ENCODE peak calls at places on chromosomes 4 and X, in eight cellular contexts. One of them, this sample, is unnamed.

GRCh38 chr4:150004481-150004880 is 73.8 kb upstream of the DCLK2 start:
- DNase-seq in tibial artery: no peak
- DNase-seq in WERI-Rb-1: no peak
- DNase-seq in spleen: no peak
- DNase-seq in body of pancreas: no peak
- DNase-seq in fibroblast of lung: peak; percentile 90
- DNase-seq in stomach: no peak
- DNase-seq in suprapubic skin: no peak
- DNase-seq in this sample: no peak

GRCh38 chrX:41014776-41015175 is 70.5 kb upstream of the USP9X start:
- DNase-seq in stomach: no peak
- DNase-seq in fibroblast of lung: peak; percentile 54
- DNase-seq in suprapubic skin: no peak
- DNase-seq in tibial artery: no peak
- DNase-seq in body of pancreas: no peak
- DNase-seq in spleen: no peak
- DNase-seq in WERI-Rb-1: no peak
- DNase-seq in this sample: no peak

GRCh38 chr4:52659016-52659721 is at the start of gene USP46:
- DNase-seq in WERI-Rb-1: peak; percentile 39
- DNase-seq in suprapubic skin: peak; percentile 79
- DNase-seq in body of pancreas: peak; percentile 83
- DNase-seq in stomach: peak; percentile 81
- DNase-seq in spleen: peak; percentile 89
- DNase-seq in fibroblast of lung: peak; percentile 74
- DNase-seq in tibial artery: peak; percentile 69
- DNase-seq in this sample: peak; percentile 88

GRCh38 chr4:168515222-168516011 is 18.6 kb downstream of the PALLD start:
- DNase-seq in stomach: peak; percentile 74
- DNase-seq in body of pancreas: peak; percentile 74
- DNase-seq in WERI-Rb-1: no peak
- DNase-seq in tibial artery: no peak
- DNase-seq in spleen: no peak
- DNase-seq in fibroblast of lung: peak; percentile 17
- DNase-seq in suprapubic skin: no peak
- DNase-seq in this sample: no peak

GRCh38 chr4:94636004-94636403 is 121.8 kb upstream of the BMPR1B start:
- DNase-seq in WERI-Rb-1: no peak
- DNase-seq in stomach: no peak
- DNase-seq in body of pancreas: no peak
- DNase-seq in fibroblast of lung: peak; percentile 72
- DNase-seq in spleen: no peak
- DNase-seq in tibial artery: no peak
- DNase-seq in suprapubic skin: no peak
- DNase-seq in this sample: no peak

GRCh38 chrX:54950730-54951375 is 30.2 kb downstream of the TRO start:
- DNase-seq in body of pancreas: peak; percentile 60
- DNase-seq in spleen: no peak
- DNase-seq in stomach: no peak
- DNase-seq in WERI-Rb-1: no peak
- DNase-seq in tibial artery: no peak
- DNase-seq in suprapubic skin: no peak
- DNase-seq in fibroblast of lung: no peak
- DNase-seq in this sample: no peak

GRCh38 chr4:83010522-83011318 is at the start of gene LIN54:
- DNase-seq in tibial artery: peak; percentile 84
- DNase-seq in suprapubic skin: peak; percentile 92
- DNase-seq in fibroblast of lung: peak; percentile 76
- DNase-seq in spleen: peak; percentile 96
- DNase-seq in stomach: peak; percentile 79
- DNase-seq in WERI-Rb-1: peak; percentile 82
- DNase-seq in body of pancreas: peak; percentile 83
- DNase-seq in this sample: peak; percentile 89

GRCh38 chrX:102517331-102517730 is 792 bp upstream of the TMSB15A start:
- DNase-seq in suprapubic skin: no peak
- DNase-seq in spleen: no peak
- DNase-seq in stomach: no peak
- DNase-seq in fibroblast of lung: peak; percentile 8
- DNase-seq in body of pancreas: no peak
- DNase-seq in WERI-Rb-1: no peak
- DNase-seq in tibial artery: no peak
- DNase-seq in this sample: no peak

GRCh38 chr4:151911970-151912369 is 151.2 kb upstream of the GATB start:
- DNase-seq in spleen: no peak
- DNase-seq in WERI-Rb-1: no peak
- DNase-seq in fibroblast of lung: no peak
- DNase-seq in stomach: no peak
- DNase-seq in tibial artery: no peak
- DNase-seq in body of pancreas: no peak
- DNase-seq in suprapubic skin: no peak
- DNase-seq in this sample: no peak

GRCh38 chrX:123742440-123742839 is 9.6 kb upstream of the THOC2 start:
- DNase-seq in suprapubic skin: no peak
- DNase-seq in fibroblast of lung: no peak
- DNase-seq in spleen: no peak
- DNase-seq in WERI-Rb-1: no peak
- DNase-seq in tibial artery: no peak
- DNase-seq in stomach: no peak
- DNase-seq in body of pancreas: no peak
- DNase-seq in this sample: no peak

GRCh38 chr4:89113415-89113814 is 2.1 kb downstream of the TIGD2 start:
- DNase-seq in body of pancreas: no peak
- DNase-seq in suprapubic skin: no peak
- DNase-seq in fibroblast of lung: no peak
- DNase-seq in WERI-Rb-1: no peak
- DNase-seq in spleen: no peak
- DNase-seq in stomach: no peak
- DNase-seq in tibial artery: no peak
- DNase-seq in this sample: no peak

GRCh38 chr4:89117115-89117514 is 5.8 kb downstream of the TIGD2 start:
- DNase-seq in tibial artery: no peak
- DNase-seq in spleen: no peak
- DNase-seq in suprapubic skin: no peak
- DNase-seq in WERI-Rb-1: no peak
- DNase-seq in body of pancreas: no peak
- DNase-seq in stomach: no peak
- DNase-seq in fibroblast of lung: no peak
- DNase-seq in this sample: no peak

GRCh38 chr4:89111833-89112563 is 665 bp downstream of the TIGD2 start:
- DNase-seq in fibroblast of lung: peak; percentile 88
- DNase-seq in spleen: no peak
- DNase-seq in tibial artery: no peak
- DNase-seq in suprapubic skin: no peak
- DNase-seq in stomach: no peak
- DNase-seq in body of pancreas: no peak
- DNase-seq in WERI-Rb-1: no peak
- DNase-seq in this sample: no peak

GRCh38 chr4:89110986-89111832 is at the start of gene TIGD2:
- DNase-seq in spleen: peak; percentile 97
- DNase-seq in body of pancreas: peak; percentile 94
- DNase-seq in tibial artery: peak; percentile 80
- DNase-seq in suprapubic skin: peak; percentile 91
- DNase-seq in fibroblast of lung: peak; percentile 79
- DNase-seq in WERI-Rb-1: peak; percentile 91
- DNase-seq in stomach: peak; percentile 91
- DNase-seq in this sample: peak; percentile 94

DNA sequence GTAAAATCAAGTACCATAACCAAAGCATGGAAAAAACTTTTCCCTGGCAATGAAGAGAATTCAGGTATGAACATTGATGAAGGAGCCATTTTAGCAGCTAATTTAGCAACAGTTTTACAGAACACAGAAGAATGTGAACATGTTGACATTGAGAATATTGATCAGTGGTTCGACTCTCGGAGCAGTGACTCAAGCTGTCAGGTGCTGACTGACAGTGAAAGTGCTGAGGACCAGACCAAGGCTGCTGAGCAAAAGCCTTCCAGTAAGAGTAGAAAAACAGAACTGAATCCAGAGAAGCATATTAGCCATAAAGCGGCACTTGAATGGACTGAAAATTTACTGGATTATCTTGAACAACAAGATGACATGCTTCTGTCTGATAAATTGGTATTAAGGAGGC is 2.8 kb downstream of the TIGD2 start:
- DNase-seq in suprapubic skin: no peak
- DNase-seq in stomach: no peak
- DNase-seq in spleen: no peak
- DNase-seq in tibial artery: no peak
- DNase-seq in WERI-Rb-1: no peak
- DNase-seq in body of pancreas: no peak
- DNase-seq in fibroblast of lung: no peak
- DNase-seq in this sample: no peak
- H3K27me3 ChIP-seq in suprapubic skin: no peaks in the 10 kb centered on the region
- H3K27me3 ChIP-seq in stomach: no peaks in the 10 kb centered on the region
- H3K27me3 ChIP-seq in spleen: peaks cover 16% of the 10 kb centered on the region
- H3K27me3 ChIP-seq in tibial artery: no peaks in the 10 kb centered on the region
- H3K27me3 ChIP-seq in WERI-Rb-1: no peaks in the 10 kb centered on the region
- H3K27me3 ChIP-seq in body of pancreas: no peaks in the 10 kb centered on the region
- H3K27me3 ChIP-seq in fibroblast of lung: peaks cover 13% of the 10 kb centered on the region
- H3K27me3 ChIP-seq in this sample: peaks cover 15% of the 10 kb centered on the region

DNA sequence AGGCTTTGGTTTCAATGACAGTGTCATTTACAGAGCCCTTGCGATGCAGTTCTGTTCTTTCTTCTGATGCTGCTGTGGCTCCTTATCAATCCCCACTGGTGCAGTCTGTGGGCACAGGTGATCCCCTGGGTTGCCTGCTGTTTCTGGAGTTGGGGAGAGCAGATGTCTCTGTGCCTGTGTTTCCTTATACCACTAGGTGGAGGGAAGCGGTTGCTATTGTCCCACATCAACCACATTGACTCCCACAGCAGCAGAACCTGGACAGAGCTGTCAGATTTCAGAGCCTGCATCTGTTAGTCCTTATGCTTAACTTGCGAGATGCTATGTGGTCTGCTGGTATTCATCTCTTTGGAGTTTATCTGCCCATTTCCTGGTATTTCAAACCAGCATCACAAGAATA is 57.7 kb downstream of the NEIL3 start:
- DNase-seq in WERI-Rb-1: peak; percentile 28
- DNase-seq in tibial artery: no peak
- DNase-seq in stomach: no peak
- DNase-seq in suprapubic skin: no peak
- DNase-seq in fibroblast of lung: peak; percentile 72
- DNase-seq in spleen: no peak
- DNase-seq in body of pancreas: no peak
- DNase-seq in this sample: peak; percentile 67
- TF ChIP-seq CTCF in WERI-Rb-1: peak; percentile 61
- TF ChIP-seq CTCF in tibial artery: no peak
- TF ChIP-seq CTCF in stomach: no peak
- TF ChIP-seq CTCF in suprapubic skin: no peak
- TF ChIP-seq CTCF in fibroblast of lung: peak; percentile 18
- TF ChIP-seq CTCF in spleen: no peak
- TF ChIP-seq CTCF in body of pancreas: no peak
- TF ChIP-seq CTCF in this sample: peak; percentile 76

DNA sequence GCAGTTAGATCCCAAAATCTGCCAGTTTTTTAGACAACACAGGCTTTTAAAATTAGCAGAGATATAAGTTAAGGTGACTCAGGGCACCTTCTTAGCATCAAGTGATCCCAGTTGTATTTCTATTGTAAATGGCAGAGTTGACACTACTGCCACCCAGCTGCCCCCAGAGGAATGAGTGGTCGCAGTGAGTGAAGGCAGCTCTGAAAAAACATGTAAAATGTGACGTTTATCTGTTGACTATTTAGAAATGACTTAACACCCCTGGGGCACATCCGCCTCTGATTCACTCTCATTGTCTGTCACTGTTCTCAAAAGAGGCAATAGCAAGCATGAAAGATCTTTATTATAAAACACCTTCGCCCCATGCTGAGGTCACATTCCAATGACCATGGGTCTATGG is 592.4 kb downstream of the ACTRT1 start:
- DNase-seq in tibial artery: no peak
- DNase-seq in fibroblast of lung: no peak
- DNase-seq in suprapubic skin: no peak
- DNase-seq in WERI-Rb-1: no peak
- DNase-seq in spleen: no peak
- DNase-seq in body of pancreas: no peak
- DNase-seq in stomach: no peak
- DNase-seq in this sample: peak; percentile 76
- H3K4me3 ChIP-seq in tibial artery: no peak overlapping the region
- H3K4me3 ChIP-seq in fibroblast of lung: no peak overlapping the region
- H3K4me3 ChIP-seq in suprapubic skin: no peak overlapping the region
- H3K4me3 ChIP-seq in WERI-Rb-1: no peak overlapping the region
- H3K4me3 ChIP-seq in spleen: no peak overlapping the region
- H3K4me3 ChIP-seq in body of pancreas: no peak overlapping the region
- H3K4me3 ChIP-seq in stomach: no peak overlapping the region
- H3K4me3 ChIP-seq in this sample: no peak overlapping the region

GRCh38 chr4:173519130-173520101 is 10.6 kb downstream of the HAND2 start:
- DNase-seq in suprapubic skin: no peak
- DNase-seq in stomach: no peak
- DNase-seq in body of pancreas: no peak
- DNase-seq in WERI-Rb-1: no peak
- DNase-seq in spleen: peak; percentile 62
- DNase-seq in tibial artery: no peak
- DNase-seq in fibroblast of lung: no peak
- DNase-seq in this sample: no peak

GRCh38 chr4:173516621-173517612 is 13.1 kb downstream of the HAND2 start:
- DNase-seq in fibroblast of lung: no peak
- DNase-seq in tibial artery: peak; percentile 10
- DNase-seq in stomach: no peak
- DNase-seq in WERI-Rb-1: no peak
- DNase-seq in suprapubic skin: no peak
- DNase-seq in spleen: no peak
- DNase-seq in body of pancreas: no peak
- DNase-seq in this sample: peak; percentile 75

GRCh38 chr4:173520921-173521473 is 9.0 kb downstream of the HAND2 start:
- DNase-seq in stomach: no peak
- DNase-seq in fibroblast of lung: no peak
- DNase-seq in body of pancreas: no peak
- DNase-seq in tibial artery: peak; percentile 21
- DNase-seq in spleen: no peak
- DNase-seq in WERI-Rb-1: peak; percentile 50
- DNase-seq in suprapubic skin: no peak
- DNase-seq in this sample: no peak

GRCh38 chr4:173517781-173518371 is 12.2 kb downstream of the HAND2 start:
- DNase-seq in tibial artery: no peak
- DNase-seq in suprapubic skin: no peak
- DNase-seq in body of pancreas: no peak
- DNase-seq in fibroblast of lung: no peak
- DNase-seq in spleen: no peak
- DNase-seq in WERI-Rb-1: no peak
- DNase-seq in stomach: no peak
- DNase-seq in this sample: peak; percentile 84

DNA sequence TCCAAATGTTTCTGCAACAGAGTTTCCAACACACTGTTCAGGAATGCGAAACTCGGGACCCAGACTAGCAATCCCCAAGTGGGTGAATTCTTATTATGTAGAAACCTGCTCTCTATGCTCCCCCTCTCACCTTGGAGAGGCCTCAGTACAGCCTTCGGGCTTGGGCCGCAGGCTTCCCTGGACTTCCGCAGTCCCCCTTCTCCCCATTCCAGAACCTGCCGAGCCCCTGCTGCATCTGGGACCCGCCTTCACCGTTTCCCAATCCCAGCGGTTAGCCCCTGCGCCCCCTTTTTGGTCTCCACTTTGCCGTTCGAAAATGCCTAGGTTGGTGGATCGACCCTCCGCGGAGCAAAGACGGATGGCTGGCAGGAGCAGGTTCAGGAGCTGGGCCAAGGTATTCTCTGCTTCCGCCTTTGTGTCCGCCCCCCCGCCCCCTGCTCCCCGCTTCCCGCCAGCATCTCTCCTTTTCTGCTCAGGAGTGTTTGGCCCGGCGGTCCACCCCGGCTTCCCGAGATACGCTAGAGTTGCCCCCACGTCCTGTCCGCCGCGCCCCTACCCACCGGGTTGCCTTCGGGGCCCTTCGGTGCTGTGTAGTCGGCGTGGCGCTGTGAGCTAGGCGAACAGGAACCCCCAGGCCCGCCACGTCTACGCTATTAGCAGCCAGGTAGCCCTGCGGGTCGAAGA is 11.5 kb downstream of the HAND2 start:
- DNase-seq in spleen: no peak
- DNase-seq in body of pancreas: no peak
- DNase-seq in WERI-Rb-1: no peak
- DNase-seq in stomach: no peak
- DNase-seq in tibial artery: no peak
- DNase-seq in fibroblast of lung: no peak
- DNase-seq in suprapubic skin: no peak
- DNase-seq in this sample: peak; percentile 74
- H3K27me3 ChIP-seq in spleen: peaks cover 100% of the 10 kb centered on the region
- H3K27me3 ChIP-seq in body of pancreas: no peaks in the 10 kb centered on the region
- H3K27me3 ChIP-seq in WERI-Rb-1: no peaks in the 10 kb centered on the region
- H3K27me3 ChIP-seq in stomach: peaks cover 100% of the 10 kb centered on the region
- H3K27me3 ChIP-seq in tibial artery: no peaks in the 10 kb centered on the region
- H3K27me3 ChIP-seq in fibroblast of lung: peaks cover 72% of the 10 kb centered on the region
- H3K27me3 ChIP-seq in suprapubic skin: peaks cover 99% of the 10 kb centered on the region
- H3K27me3 ChIP-seq in this sample: peaks cover 100% of the 10 kb centered on the region

This sample was measured in endodermal cell.